ENCODE peak calls at places on chromosomes 12 and 14, in six cellular contexts. One of them, this sample, is unnamed.
A peak's percentile ranks its signal among the peaks of the same experiment; 100 is the strongest.

GRCh38 chr12:79763748-79764452 is 73.1 kb upstream of the PAWR start:
- DNase-seq in esophagus squamous epithelium: no peak
- DNase-seq in thoracic aorta: no peak
- DNase-seq in heart right ventricle: no peak
- DNase-seq in mammary epithelial cell: no peak
- DNase-seq in substantia nigra: no peak
- DNase-seq in this sample: no peak

GRCh38 chr12:57214398-57214781 is 2.2 kb upstream of the NXPH4 start:
- DNase-seq in heart right ventricle: peak; percentile 64
- DNase-seq in esophagus squamous epithelium: no peak
- DNase-seq in substantia nigra: no peak
- DNase-seq in thoracic aorta: no peak
- DNase-seq in mammary epithelial cell: no peak
- DNase-seq in this sample: no peak

GRCh38 chr12:56375598-56376434 is 13.2 kb upstream of the APOF start:
- DNase-seq in esophagus squamous epithelium: no peak
- DNase-seq in mammary epithelial cell: no peak
- DNase-seq in substantia nigra: no peak
- DNase-seq in heart right ventricle: no peak
- DNase-seq in thoracic aorta: no peak
- DNase-seq in this sample: no peak

GRCh38 chr12:110266980-110267620 is 13.9 kb upstream of the ATP2A2 start:
- DNase-seq in heart right ventricle: peak; percentile 33
- DNase-seq in esophagus squamous epithelium: no peak
- DNase-seq in substantia nigra: no peak
- DNase-seq in thoracic aorta: no peak
- DNase-seq in mammary epithelial cell: no peak
- DNase-seq in this sample: no peak

GRCh38 chr12:79597910-79598309 is 92.9 kb downstream of the PAWR start:
- DNase-seq in substantia nigra: no peak
- DNase-seq in thoracic aorta: no peak
- DNase-seq in esophagus squamous epithelium: no peak
- DNase-seq in mammary epithelial cell: no peak
- DNase-seq in heart right ventricle: no peak
- DNase-seq in this sample: no peak

GRCh38 chr12:58242803-58243628 is 301.6 kb downstream of the ATP23 start:
- DNase-seq in esophagus squamous epithelium: no peak
- DNase-seq in heart right ventricle: no peak
- DNase-seq in mammary epithelial cell: no peak
- DNase-seq in substantia nigra: no peak
- DNase-seq in thoracic aorta: no peak
- DNase-seq in this sample: no peak

GRCh38 chr12:65911321-65911720 is 87.0 kb downstream of the HMGA2 start:
- DNase-seq in esophagus squamous epithelium: no peak
- DNase-seq in thoracic aorta: no peak
- DNase-seq in heart right ventricle: no peak
- DNase-seq in substantia nigra: no peak
- DNase-seq in mammary epithelial cell: peak; percentile 46
- DNase-seq in this sample: no peak

GRCh38 chr12:126966498-126966897 is 1300.5 kb upstream of the TMEM132C start:
- DNase-seq in heart right ventricle: no peak
- DNase-seq in esophagus squamous epithelium: no peak
- DNase-seq in mammary epithelial cell: no peak
- DNase-seq in thoracic aorta: no peak
- DNase-seq in substantia nigra: no peak
- DNase-seq in this sample: no peak

GRCh38 chr12:94049718-94050117 is 98.7 kb upstream of the PLXNC1 start:
- DNase-seq in heart right ventricle: no peak
- DNase-seq in mammary epithelial cell: no peak
- DNase-seq in thoracic aorta: no peak
- DNase-seq in esophagus squamous epithelium: no peak
- DNase-seq in substantia nigra: no peak
- DNase-seq in this sample: no peak

GRCh38 chr14:102486513-102487203 is 22.9 kb downstream of the ANKRD9 start:
- DNase-seq in thoracic aorta: no peak
- DNase-seq in substantia nigra: no peak
- DNase-seq in mammary epithelial cell: no peak
- DNase-seq in esophagus squamous epithelium: no peak
- DNase-seq in heart right ventricle: no peak
- DNase-seq in this sample: no peak

GRCh38 chr14:25111061-25111601 is 61.2 kb upstream of the STXBP6 start:
- DNase-seq in thoracic aorta: no peak
- DNase-seq in substantia nigra: no peak
- DNase-seq in mammary epithelial cell: peak; percentile 89
- DNase-seq in heart right ventricle: no peak
- DNase-seq in esophagus squamous epithelium: no peak
- DNase-seq in this sample: peak; percentile 66

GRCh38 chr12:50483488-50483887 is 21.3 kb upstream of the DIP2B start:
- DNase-seq in esophagus squamous epithelium: no peak
- DNase-seq in heart right ventricle: no peak
- DNase-seq in mammary epithelial cell: no peak
- DNase-seq in thoracic aorta: no peak
- DNase-seq in substantia nigra: no peak
- DNase-seq in this sample: no peak

GRCh38 chr14:58131386-58131785 is 20.6 kb downstream of the ARMH4 start:
- DNase-seq in heart right ventricle: no peak
- DNase-seq in thoracic aorta: no peak
- DNase-seq in mammary epithelial cell: peak; percentile 25
- DNase-seq in substantia nigra: no peak
- DNase-seq in esophagus squamous epithelium: no peak
- DNase-seq in this sample: no peak

GRCh38 chr12:67649165-67650126 is 901 bp downstream of the DYRK2 start:
- DNase-seq in mammary epithelial cell: no peak
- DNase-seq in heart right ventricle: peak; percentile 57
- DNase-seq in substantia nigra: no peak
- DNase-seq in thoracic aorta: no peak
- DNase-seq in esophagus squamous epithelium: no peak
- DNase-seq in this sample: no peak

GRCh38 chr14:95370076-95370475 is 50.4 kb upstream of the CLMN start:
- DNase-seq in thoracic aorta: no peak
- DNase-seq in heart right ventricle: no peak
- DNase-seq in esophagus squamous epithelium: no peak
- DNase-seq in mammary epithelial cell: no peak
- DNase-seq in substantia nigra: no peak
- DNase-seq in this sample: no peak

GRCh38 chr14:97306785-97307246 is 509.6 kb downstream of the VRK1 start:
- DNase-seq in heart right ventricle: no peak
- DNase-seq in thoracic aorta: no peak
- DNase-seq in substantia nigra: no peak
- DNase-seq in esophagus squamous epithelium: no peak
- DNase-seq in mammary epithelial cell: no peak
- DNase-seq in this sample: no peak

GRCh38 chr12:54270345-54270744 is 9.6 kb downstream of the CBX5 start:
- DNase-seq in heart right ventricle: no peak
- DNase-seq in thoracic aorta: no peak
- DNase-seq in substantia nigra: no peak
- DNase-seq in esophagus squamous epithelium: no peak
- DNase-seq in mammary epithelial cell: no peak
- DNase-seq in this sample: no peak

GRCh38 chr12:56257491-56258067 is 605 bp downstream of the ANKRD52 start:
- DNase-seq in substantia nigra: no peak
- DNase-seq in mammary epithelial cell: peak; percentile 38
- DNase-seq in esophagus squamous epithelium: no peak
- DNase-seq in heart right ventricle: no peak
- DNase-seq in thoracic aorta: no peak
- DNase-seq in this sample: no peak

GRCh38 chr12:130484221-130484620 is 146.5 kb downstream of the PIWIL1 start:
- DNase-seq in esophagus squamous epithelium: no peak
- DNase-seq in thoracic aorta: no peak
- DNase-seq in mammary epithelial cell: no peak
- DNase-seq in substantia nigra: no peak
- DNase-seq in heart right ventricle: no peak
- DNase-seq in this sample: no peak

GRCh38 chr14:53670701-53671100 is 285.9 kb downstream of the BMP4 start:
- DNase-seq in heart right ventricle: no peak
- DNase-seq in thoracic aorta: no peak
- DNase-seq in substantia nigra: no peak
- DNase-seq in mammary epithelial cell: peak; percentile 88
- DNase-seq in esophagus squamous epithelium: no peak
- DNase-seq in this sample: peak; percentile 68

GRCh38 chr12:57216014-57216891 is at the start of gene NXPH4:
- DNase-seq in substantia nigra: no peak
- DNase-seq in mammary epithelial cell: no peak
- DNase-seq in esophagus squamous epithelium: no peak
- DNase-seq in heart right ventricle: peak; percentile 57
- DNase-seq in thoracic aorta: no peak
- DNase-seq in this sample: no peak

GRCh38 chr12:95648990-95649791 is 97.9 kb upstream of the USP44 start:
- DNase-seq in mammary epithelial cell: peak; percentile 97
- DNase-seq in heart right ventricle: no peak
- DNase-seq in esophagus squamous epithelium: no peak
- DNase-seq in substantia nigra: no peak
- DNase-seq in thoracic aorta: no peak
- DNase-seq in this sample: peak; percentile 98

GRCh38 chr12:21938879-21939278 is 2.3 kb downstream of the ABCC9 start:
- DNase-seq in esophagus squamous epithelium: no peak
- DNase-seq in heart right ventricle: no peak
- DNase-seq in mammary epithelial cell: no peak
- DNase-seq in substantia nigra: no peak
- DNase-seq in thoracic aorta: no peak
- DNase-seq in this sample: no peak

GRCh38 chr12:21940972-21941521 is at the start of gene ABCC9:
- DNase-seq in mammary epithelial cell: no peak
- DNase-seq in substantia nigra: no peak
- DNase-seq in heart right ventricle: peak; percentile 67
- DNase-seq in thoracic aorta: no peak
- DNase-seq in esophagus squamous epithelium: no peak
- DNase-seq in this sample: no peak

GRCh38 chr12:21941522-21942376 is 523 bp upstream of the ABCC9 start:
- DNase-seq in heart right ventricle: peak; percentile 77
- DNase-seq in thoracic aorta: no peak
- DNase-seq in mammary epithelial cell: no peak
- DNase-seq in substantia nigra: no peak
- DNase-seq in esophagus squamous epithelium: no peak
- DNase-seq in this sample: no peak

GRCh38 chr12:21939435-21939834 is 1.8 kb downstream of the ABCC9 start:
- DNase-seq in mammary epithelial cell: no peak
- DNase-seq in thoracic aorta: no peak
- DNase-seq in heart right ventricle: no peak
- DNase-seq in substantia nigra: no peak
- DNase-seq in esophagus squamous epithelium: no peak
- DNase-seq in this sample: no peak

DNA sequence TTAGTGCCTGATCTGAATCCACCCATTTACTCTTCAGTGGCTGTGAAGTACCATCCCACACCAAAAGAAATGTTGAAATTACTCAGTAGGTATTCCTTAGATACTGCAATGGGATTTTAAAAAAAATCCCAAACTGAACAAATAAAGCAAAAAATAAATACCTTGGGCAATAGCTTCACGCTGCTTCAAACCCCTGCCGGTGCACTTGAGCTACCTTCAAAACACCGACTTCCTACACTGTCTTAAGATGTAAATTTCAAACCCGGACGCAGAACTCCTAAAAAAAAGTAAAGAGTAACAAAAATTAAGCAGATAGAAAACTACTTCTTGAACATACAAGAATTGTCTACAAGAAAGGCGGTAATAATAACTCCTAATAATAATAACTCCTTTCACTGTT is 677 bp downstream of the ABCC9 start:
- DNase-seq in mammary epithelial cell: no peak
- DNase-seq in heart right ventricle: no peak
- DNase-seq in esophagus squamous epithelium: no peak
- DNase-seq in thoracic aorta: no peak
- DNase-seq in substantia nigra: no peak
- DNase-seq in this sample: no peak
- H3K27ac ChIP-seq in mammary epithelial cell: no peak overlapping the region
- H3K27ac ChIP-seq in heart right ventricle: peak overlapping the region; percentile 91
- H3K27ac ChIP-seq in esophagus squamous epithelium: peak overlapping the region; percentile 79
- H3K27ac ChIP-seq in thoracic aorta: peak overlapping the region; percentile 80
- H3K27ac ChIP-seq in substantia nigra: no peak overlapping the region
- H3K27ac ChIP-seq in this sample: no peak overlapping the region

DNA sequence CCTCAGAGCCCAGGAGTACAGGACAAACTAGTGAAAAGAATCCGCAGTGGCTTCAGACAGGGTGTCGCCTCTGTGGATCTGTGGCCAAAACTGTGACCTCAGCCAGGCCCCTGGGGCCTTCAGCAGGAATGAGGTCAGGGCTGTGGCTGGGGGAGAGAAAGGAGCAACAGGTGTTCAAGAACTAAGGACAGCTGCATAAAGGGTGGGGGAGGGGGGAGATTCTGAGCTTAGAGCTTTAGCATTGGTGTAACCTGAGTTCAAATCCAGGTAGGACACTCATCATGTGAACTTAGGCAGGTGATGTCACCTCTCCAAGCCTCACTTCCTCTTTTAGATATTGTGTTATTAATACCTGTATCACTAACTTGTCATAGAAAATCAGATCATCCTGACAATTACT is 40.9 kb upstream of the CORO1C start:
- DNase-seq in mammary epithelial cell: no peak
- DNase-seq in heart right ventricle: peak; percentile 29
- DNase-seq in substantia nigra: no peak
- DNase-seq in esophagus squamous epithelium: no peak
- DNase-seq in thoracic aorta: no peak
- DNase-seq in this sample: no peak
- H3K27ac ChIP-seq in mammary epithelial cell: no peak overlapping the region
- H3K27ac ChIP-seq in heart right ventricle: peak overlapping the region; percentile 59
- H3K27ac ChIP-seq in substantia nigra: no peak overlapping the region
- H3K27ac ChIP-seq in esophagus squamous epithelium: peak overlapping the region; percentile 90
- H3K27ac ChIP-seq in thoracic aorta: no peak overlapping the region
- H3K27ac ChIP-seq in this sample: no peak overlapping the region

GRCh38 chr14:21933681-21934080 is 260.1 kb upstream of the OR4E1 start:
- DNase-seq in substantia nigra: no peak
- DNase-seq in thoracic aorta: no peak
- DNase-seq in mammary epithelial cell: no peak
- DNase-seq in heart right ventricle: no peak
- DNase-seq in esophagus squamous epithelium: no peak
- DNase-seq in this sample: no peak
- H3K27ac ChIP-seq in substantia nigra: no peak overlapping the region
- H3K27ac ChIP-seq in thoracic aorta: no peak overlapping the region
- H3K27ac ChIP-seq in mammary epithelial cell: no peak overlapping the region
- H3K27ac ChIP-seq in heart right ventricle: no peak overlapping the region
- H3K27ac ChIP-seq in esophagus squamous epithelium: no peak overlapping the region
- H3K27ac ChIP-seq in this sample: no peak overlapping the region

DNA sequence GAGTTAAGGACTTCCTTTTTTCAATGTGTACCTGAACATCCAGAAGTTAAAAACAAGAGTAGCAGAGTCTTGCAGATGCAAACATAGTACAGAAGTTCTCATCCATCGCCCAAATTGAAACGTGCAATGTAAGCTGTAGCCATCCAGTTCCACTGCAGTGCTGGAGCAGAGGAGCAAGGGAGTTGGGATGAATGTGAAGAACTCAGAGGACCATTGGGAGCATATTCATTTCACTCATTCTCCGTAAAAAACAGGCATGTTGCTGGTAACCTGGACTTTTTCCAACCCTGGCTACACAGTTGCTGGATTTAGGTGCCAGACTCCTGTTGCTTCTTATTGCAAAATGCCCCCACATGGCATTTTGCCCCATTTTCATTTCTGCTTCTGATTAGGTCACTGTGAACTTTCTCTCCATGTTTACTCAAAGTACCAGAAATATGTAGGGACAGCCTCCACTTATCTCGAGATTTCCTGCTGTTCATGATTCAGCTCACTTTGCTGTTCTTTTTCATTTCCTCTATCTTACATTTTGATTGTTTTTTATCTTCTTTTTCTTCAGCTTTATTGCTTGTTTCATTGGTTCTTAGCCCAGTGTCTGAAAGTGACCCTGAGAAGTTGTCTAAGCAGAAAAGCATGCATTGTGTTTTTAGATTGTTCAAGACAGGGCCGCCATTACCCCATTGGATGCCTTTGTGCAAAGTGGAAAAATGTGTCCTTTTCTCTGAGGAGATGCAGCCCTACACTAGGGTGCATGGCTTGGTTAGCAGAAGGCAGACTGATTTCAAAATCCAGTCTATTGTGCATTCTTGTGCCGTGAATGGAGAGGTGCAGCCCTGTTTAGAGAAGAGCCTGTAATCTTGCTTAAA is 109.0 kb upstream of the AMIGO2 start:
- DNase-seq in heart right ventricle: no peak
- DNase-seq in mammary epithelial cell: peak; percentile 4
- DNase-seq in substantia nigra: no peak
- DNase-seq in esophagus squamous epithelium: no peak
- DNase-seq in thoracic aorta: no peak
- DNase-seq in this sample: no peak
- H3K27ac ChIP-seq in heart right ventricle: no peak overlapping the region
- H3K27ac ChIP-seq in mammary epithelial cell: no peak overlapping the region
- H3K27ac ChIP-seq in substantia nigra: no peak overlapping the region
- H3K27ac ChIP-seq in esophagus squamous epithelium: no peak overlapping the region
- H3K27ac ChIP-seq in thoracic aorta: peak overlapping the region; percentile 49
- H3K27ac ChIP-seq in this sample: peak overlapping the region; percentile 2